ENCODE peak calls at places on chromosome 17, in five cellular contexts. L is cardiac muscle cell; N is aorta; F is CD4-positive, alpha-beta T cell; P is psoas muscle. J is an unnamed sample.

GRCh38 chr17:63842173-63842539 is 329 bp downstream of the SMARCD2 start:
- DNase-seq in N (peak; percentile 84), L (no peak), F (no peak), P (peak; percentile 54), J (no peak)

GRCh38 chr17:58089111-58089510 is 5.9 kb downstream of the DYNLL2 start:
- DNase-seq in L (no peak), P (no peak), N (no peak), F (no peak), J (no peak)

GRCh38 chr17:76567634-76568432 is 17.8 kb downstream of the ST6GALNAC2 start:
- DNase-seq in N (no peak), F (no peak), L (no peak), P (no peak), J (no peak)

GRCh38 chr17:33112763-33113162 is 121.1 kb downstream of the SPACA3 start:
- DNase-seq in L (no peak), P (peak; percentile 23), N (no peak), F (no peak), J (no peak)

GRCh38 chr17:60481604-60482003 is 44.4 kb downstream of the APPBP2 start:
- DNase-seq in L (no peak), P (no peak), F (no peak), N (no peak), J (no peak)

GRCh38 chr17:47898246-47898645 is 2.2 kb downstream of the SP2 start:
- DNase-seq in L (no peak), N (no peak), F (no peak), P (no peak), J (no peak)

GRCh38 chr17:66611397-66611796 is 223.5 kb upstream of the CACNG5 start:
- DNase-seq in L (no peak), F (no peak), P (no peak), N (no peak), J (no peak)

GRCh38 chr17:81481011-81481799 is 31.4 kb downstream of the ACTG1 start:
- DNase-seq in P (peak; percentile 83), L (peak; percentile 88), N (peak; percentile 89), F (peak; percentile 46), J (peak; percentile 62)

GRCh38 chr17:9185688-9186289 is 164.5 kb downstream of the NTN1 start:
- DNase-seq in L (no peak), F (no peak), N (no peak), P (no peak), J (no peak)

GRCh38 chr17:46841561-46842379 is 9.6 kb upstream of the WNT9B start:
- DNase-seq in F (no peak), N (no peak), P (no peak), L (peak; percentile 65), J (no peak)

GRCh38 chr17:13353590-13353989 is 248.1 kb downstream of the HS3ST3A1 start:
- DNase-seq in P (no peak), L (peak; percentile 14), N (no peak), F (no peak), J (no peak)

GRCh38 chr17:6488008-6488539 is 43.8 kb downstream of the PIMREG start:
- DNase-seq in P (no peak), L (no peak), N (no peak), F (no peak), J (no peak)

GRCh38 chr17:77287432-77288068 is 146.8 kb downstream of the SEC14L1 start:
- DNase-seq in P (peak; percentile 82), F (no peak), N (no peak), L (peak; percentile 84), J (no peak)

GRCh38 chr17:37743875-37744632 is 805 bp downstream of the HNF1B start:
- DNase-seq in N (no peak), L (peak; percentile 47), F (no peak), P (no peak), J (no peak)

GRCh38 chr17:37742114-37742761 is 2.6 kb downstream of the HNF1B start:
- DNase-seq in N (no peak), F (no peak), P (no peak), L (peak; percentile 46), J (peak; percentile 3)

GRCh38 chr17:37741334-37742113 is 3.3 kb downstream of the HNF1B start:
- DNase-seq in L (no peak), N (no peak), F (no peak), P (no peak), J (no peak)

GRCh38 chr17:37743612-37743874 is 1.3 kb downstream of the HNF1B start:
- DNase-seq in F (no peak), N (no peak), P (no peak), L (no peak), J (no peak)

DNA sequence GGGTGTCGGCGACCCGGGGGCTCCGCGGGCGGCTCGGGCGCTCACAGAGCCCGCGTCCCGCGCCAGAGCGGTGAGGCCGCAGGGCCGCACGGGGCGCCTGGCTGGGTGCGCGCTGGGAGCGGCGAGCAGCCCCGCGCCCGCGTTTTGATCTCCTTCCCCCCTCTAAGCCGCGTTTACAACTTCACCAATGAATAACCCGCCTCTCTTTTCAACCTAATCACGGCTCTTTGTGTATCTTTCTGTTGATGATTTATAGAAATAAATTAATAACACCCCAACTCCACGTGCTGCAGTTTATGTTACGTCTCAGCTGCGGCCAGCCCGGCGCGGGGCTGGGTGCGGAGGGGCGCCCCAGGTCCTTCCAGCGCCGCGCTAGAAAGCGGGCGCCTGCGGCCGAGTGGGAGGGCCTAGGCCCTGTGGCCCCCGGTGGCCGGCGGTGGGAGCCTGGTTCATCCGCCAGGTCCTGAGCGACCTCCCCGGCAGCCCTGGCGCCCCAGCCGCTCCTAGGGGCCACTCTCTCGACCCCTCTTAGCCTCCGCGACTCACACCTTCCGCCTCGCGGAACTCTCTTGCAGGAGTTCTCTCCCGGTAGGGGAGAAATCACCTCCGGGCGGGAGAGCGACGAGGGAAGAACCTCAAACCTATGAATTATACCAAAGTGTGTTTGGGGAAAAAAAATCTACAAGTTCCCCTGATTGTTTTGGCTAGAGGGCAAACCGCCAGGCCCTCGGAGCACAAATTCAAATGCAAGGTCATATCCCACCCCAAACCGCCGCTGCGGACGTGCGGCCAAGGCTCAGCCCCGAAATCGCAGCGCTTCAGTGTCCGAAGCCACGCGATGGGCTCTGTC is 1.9 kb downstream of the HNF1B start:
- DNase-seq in N (no peak), L (peak; percentile 34), F (no peak), P (no peak), J (peak; percentile 12)
- H3K27ac ChIP-seq in N (no peak overlapping the region), L (no peak overlapping the region), F (no peak overlapping the region), P (no peak overlapping the region), J (no peak overlapping the region)

GRCh38 chr17:82737981-82738877 is 2.8 kb downstream of the FN3K start:
- DNase-seq in N (no peak), P (peak; percentile 57), F (no peak), L (no peak), J (no peak)
- H3K9me3 ChIP-seq in N (no peaks in the 10 kb centered on the region), P (peaks cover 5% of the 10 kb centered on the region), F (no peaks in the 10 kb centered on the region), L (no peaks in the 10 kb centered on the region), J (peaks cover 12% of the 10 kb centered on the region)

GRCh38 chr17:19334331-19334730 is 28.2 kb downstream of the B9D1 start:
- DNase-seq in L (no peak), P (no peak), F (no peak), N (no peak), J (no peak)
- H3K27ac ChIP-seq in L (no peak overlapping the region), P (no peak overlapping the region), F (no peak overlapping the region), N (no peak overlapping the region), J (no peak overlapping the region)

DNA sequence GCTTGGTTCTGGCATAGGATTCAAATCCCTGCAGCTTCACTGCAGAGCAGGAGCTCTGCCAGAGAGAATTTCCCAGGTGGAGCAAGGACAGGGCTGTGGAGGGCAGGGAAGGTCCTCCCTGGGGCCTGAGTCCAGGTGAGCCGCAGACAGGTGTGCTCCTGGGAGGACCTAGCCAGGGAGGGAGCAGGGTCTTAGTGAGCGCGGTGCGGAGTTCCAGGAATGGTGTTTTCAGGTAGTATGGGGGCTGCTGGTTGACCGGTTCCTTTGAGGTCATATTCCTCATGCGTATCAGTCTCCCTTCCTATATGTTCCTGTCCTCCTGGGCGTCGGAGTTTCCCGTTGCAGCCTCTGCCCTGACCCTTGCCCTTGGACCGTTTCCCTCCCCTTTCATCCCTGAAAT is 813.3 kb downstream of the KCNJ18 start:
- DNase-seq in P (no peak), L (no peak), N (no peak), F (no peak), J (no peak)
- H3K9me3 ChIP-seq in P (no peaks in the 10 kb centered on the region), L (no peaks in the 10 kb centered on the region), N (no peaks in the 10 kb centered on the region), F (no peaks in the 10 kb centered on the region), J (no peaks in the 10 kb centered on the region)

GRCh38 chr17:65035191-65035590 is 21.3 kb downstream of the GNA13 start:
- DNase-seq in L (no peak), P (no peak), N (no peak), F (no peak), J (no peak)
- H3K27ac ChIP-seq in L (no peak overlapping the region), P (no peak overlapping the region), N (no peak overlapping the region), F (no peak overlapping the region), J (peak overlapping the region; percentile 10)

DNA sequence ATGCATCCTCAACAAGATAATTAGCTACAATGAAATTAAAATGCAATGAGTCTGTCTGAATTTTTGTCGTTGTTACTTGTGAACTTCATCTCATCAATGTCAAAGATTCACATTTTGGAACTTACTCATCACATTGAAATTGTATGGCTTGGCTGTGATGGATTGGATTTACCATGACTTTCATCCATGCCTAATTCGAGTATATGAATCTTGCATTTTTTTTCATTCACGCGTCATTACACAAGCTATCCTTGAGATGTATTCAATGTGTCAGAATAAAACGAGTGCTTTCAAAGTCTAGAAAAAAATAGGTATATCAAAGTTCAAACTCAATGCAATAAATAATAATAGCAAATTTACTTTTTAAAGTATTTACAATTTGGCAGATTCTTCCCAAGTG is 265.3 kb downstream of the MAP2K6 start:
- DNase-seq in P (no peak), F (no peak), N (no peak), L (no peak), J (no peak)
- H3K9me3 ChIP-seq in P (no peaks in the 10 kb centered on the region), F (no peaks in the 10 kb centered on the region), N (no peaks in the 10 kb centered on the region), L (no peaks in the 10 kb centered on the region), J (no peaks in the 10 kb centered on the region)